ENCODE peak calls at places on chromosome X, in eight cellular contexts. Q is omental fat pad; S is mucosa of gallbladder; N is MCF 10A; P is activated naive CD4-positive, alpha-beta T cell; R is pancreas; J is activated naive CD8-positive, alpha-beta T cell treated with anti-CD3 and anti-CD28 coated beads for 36 hours; L is activated T-cell treated with anti-CD3 and anti-CD28 coated beads for 48 hours. E is an unnamed sample.
A peak's percentile ranks its signal among the peaks of the same experiment; 100 is the strongest.

GRCh38 chrX:129654652-129655546 is at the start of gene APLN:
- DNase-seq in Q (peak; percentile 31), S (no peak), N (no peak), P (no peak), R (peak; percentile 64), J (peak; percentile 26), L (no peak), E (peak; percentile 48)

GRCh38 chrX:101602077-101602476 is 15.7 kb downstream of the ARMCX6 start:
- DNase-seq in Q (no peak), S (no peak), N (no peak), P (no peak), R (no peak), J (no peak), L (no peak), E (no peak)

GRCh38 chrX:53681661-53682060 is 4.9 kb downstream of the HUWE1 start:
- DNase-seq in Q (no peak), S (no peak), N (peak; percentile 15), P (no peak), R (no peak), J (peak; percentile 7), L (no peak), E (peak; percentile 64)

GRCh38 chrX:116272328-116272727 is 101.8 kb downstream of the AGTR2 start:
- DNase-seq in Q (no peak), S (peak; percentile 14), N (peak; percentile 95), P (no peak), R (no peak), J (no peak), L (no peak), E (peak; percentile 91)

GRCh38 chrX:1658083-1658463 is 43.2 kb downstream of the ASMT start:
- DNase-seq in Q (no peak), S (no peak), N (no peak), P (no peak), R (peak; percentile 11), J (no peak), L (no peak), E (no peak)

GRCh38 chrX:76279007-76279406 is 106.1 kb downstream of the PBDC1 start:
- DNase-seq in Q (no peak), S (peak; percentile 41), N (peak; percentile 60), P (no peak), R (no peak), J (peak; percentile 2), L (no peak), E (peak; percentile 51)

GRCh38 chrX:57929373-57929772 is 19.1 kb upstream of the ZXDA start:
- DNase-seq in Q (no peak), S (no peak), N (peak; percentile 40), P (no peak), R (no peak), J (no peak), L (no peak), E (peak; percentile 44)

GRCh38 chrX:124274438-124275166 is 57.9 kb upstream of the TEX13D start:
- DNase-seq in Q (no peak), S (no peak), N (no peak), P (no peak), R (no peak), J (no peak), L (no peak), E (no peak)

GRCh38 chrX:45765281-45765680 is 564.6 kb upstream of the DIPK2B start:
- DNase-seq in Q (no peak), S (no peak), N (no peak), P (no peak), R (no peak), J (no peak), L (no peak), E (no peak)

GRCh38 chrX:116881961-116882360 is 419.2 kb upstream of the CT83 start:
- DNase-seq in Q (no peak), S (no peak), N (no peak), P (no peak), R (no peak), J (no peak), L (no peak), E (no peak)

E was measured in epithelial cell of esophagus.